ENCODE peak calls at places on chromosomes 11 and 22, in five cellular contexts. U is HT1080, C is NCI-H748 treated with DMSO at 0.1 percent for 48 hours, O is AG20443, H is GM20000. R is an unnamed sample.

GRCh38 chr11:113178671-113179070 is 135.7 kb upstream of the TTC12 start:
- DNase-seq in U (no peak), C (no peak), O (no peak), H (no peak), R (no peak)

GRCh38 chr11:11620251-11620965 is 1.4 kb downstream of the GALNT18 start:
- DNase-seq in H (peak), U (no peak), C (peak), O (peak), R (no peak)

GRCh38 chr11:86934263-86934932 is 20.8 kb downstream of the FZD4 start:
- DNase-seq in O (no peak), U (no peak), C (no peak), H (no peak), R (no peak)

GRCh38 chr22:38167988-38168407 is 13.6 kb downstream of the PLA2G6 start:
- DNase-seq in C (no peak), H (no peak), U (no peak), O (no peak), R (no peak)

GRCh38 chr11:60950933-60951610 is 904 bp downstream of the SLC15A3 start:
- DNase-seq in U (no peak), H (peak), C (no peak), O (peak), R (no peak)

GRCh38 chr11:4539603-4540219 is 5.3 kb upstream of the OR52M1 start:
- DNase-seq in O (peak), U (no peak), C (peak), H (peak), R (no peak)

GRCh38 chr11:111457731-111458368 is 54.3 kb downstream of the BTG4 start:
- DNase-seq in O (peak), H (no peak), C (no peak), U (no peak), R (no peak)

GRCh38 chr22:48441553-48441850 is 1386.2 kb downstream of the BRD1 start:
- DNase-seq in O (no peak), C (no peak), H (no peak), U (no peak), R (no peak)

GRCh38 chr11:68825603-68826002 is 16.1 kb downstream of the CPT1A start:
- DNase-seq in U (peak), O (no peak), C (no peak), H (no peak), R (no peak)

GRCh38 chr11:66359662-66360087 is 11.9 kb downstream of the SLC29A2 start:
- DNase-seq in H (peak), C (no peak), O (no peak), U (no peak), R (no peak)

GRCh38 chr11:119706887-119707286 is 22.1 kb downstream of the NECTIN1 start:
- DNase-seq in U (no peak), H (no peak), O (no peak), C (no peak), R (no peak)

GRCh38 chr11:83257638-83258229 is 28.4 kb downstream of the CCDC90B start:
- DNase-seq in O (peak), C (no peak), U (peak), H (no peak), R (no peak)

GRCh38 chr11:8252946-8253345 is 10.7 kb downstream of the LMO1 start:
- DNase-seq in H (no peak), C (no peak), U (no peak), O (no peak), R (no peak)

GRCh38 chr11:124898711-124899110 is 1.0 kb upstream of the ROBO4 start:
- DNase-seq in O (peak), H (no peak), C (no peak), U (peak), R (no peak)

GRCh38 chr22:48700180-48700565 is 1127.5 kb downstream of the BRD1 start:
- DNase-seq in C (no peak), U (no peak), O (no peak), H (no peak), R (no peak)

GRCh38 chr22:42702675-42703074 is 18.0 kb downstream of the A4GALT start:
- DNase-seq in U (no peak), C (no peak), O (no peak), H (no peak), R (no peak)

GRCh38 chr11:86313793-86314192 is 11.8 kb downstream of the HIKESHI start:
- DNase-seq in O (no peak), U (no peak), H (no peak), C (no peak), R (no peak)

GRCh38 chr11:60705895-60706294 is 6.5 kb downstream of the MS4A8 start:
- DNase-seq in U (no peak), C (no peak), H (no peak), O (no peak), R (no peak)

GRCh38 chr22:50486561-50487289 is at the start of gene MIOX:
- DNase-seq in H (no peak), U (no peak), C (no peak), O (no peak), R (no peak)

GRCh38 chr11:41895106-41895505 is 435.7 kb upstream of the LRRC4C start:
- DNase-seq in H (no peak), O (no peak), C (no peak), U (no peak), R (no peak)

GRCh38 chr22:31611065-31611760 is 50.8 kb downstream of the PISD start:
- DNase-seq in C (no peak), O (no peak), U (no peak), H (no peak), R (no peak)

GRCh38 chr22:25835348-25835747 is 93.4 kb downstream of the MYO18B start:
- DNase-seq in H (no peak), U (no peak), C (no peak), O (no peak), R (no peak)

GRCh38 chr11:93648168-93648567 is 13.3 kb upstream of the CEP295 start:
- DNase-seq in O (peak), U (peak), C (peak), H (no peak), R (no peak)

GRCh38 chr11:125062931-125063428 is at the start of gene SLC37A2:
- DNase-seq in C (no peak), H (peak), U (peak), O (peak), R (no peak)

GRCh38 chr11:30046211-30046945 is 29.5 kb upstream of the KCNA4 start:
- DNase-seq in C (no peak), H (no peak), O (no peak), U (peak), R (no peak)

GRCh38 chr11:45259607-45260006 is 26.5 kb downstream of the SYT13 start:
- DNase-seq in O (peak), C (no peak), U (peak), H (no peak), R (no peak)

GRCh38 chr11:19679952-19680823 is 32.4 kb upstream of the NAV2 start:
- DNase-seq in O (peak), C (no peak), H (no peak), U (peak), R (no peak)

GRCh38 chr11:48103621-48104561 is 112.7 kb upstream of the OR4B1 start:
- DNase-seq in H (no peak), O (peak), C (no peak), U (peak), R (no peak)

GRCh38 chr11:75174781-75175370 is 24.0 kb downstream of the SLCO2B1 start:
- DNase-seq in U (peak), C (no peak), O (no peak), H (no peak), R (no peak)

GRCh38 chr11:118434553-118435232 is 1.6 kb upstream of the KMT2A start:
- DNase-seq in C (peak), H (peak), O (peak), U (peak), R (no peak)

GRCh38 chr11:129366737-129367597 is 8.7 kb upstream of the BARX2 start:
- DNase-seq in O (no peak), C (no peak), H (no peak), U (no peak), R (no peak)

GRCh38 chr11:75949023-75949672 is 134.1 kb downstream of the UVRAG start:
- DNase-seq in H (no peak), O (peak), U (no peak), C (no peak), R (no peak)

GRCh38 chr22:45389546-45389945 is 23.9 kb downstream of the SMC1B start:
- DNase-seq in H (no peak), C (no peak), U (no peak), O (no peak), R (no peak)

GRCh38 chr11:128734439-128735224 is 40.8 kb downstream of the FLI1 start:
- DNase-seq in O (no peak), H (no peak), C (no peak), U (no peak), R (no peak)